ENCODE peak calls at places on chromosome 3, in four cellular contexts. One of them, this sample, is unnamed.

GRCh38 chr3:26365706-26366105 is 256.9 kb upstream of the LRRC3B start:
- DNase-seq in GM12891: no peak
- DNase-seq in K562: no peak
- DNase-seq in GM12878: no peak
- DNase-seq in this sample: no peak

GRCh38 chr3:132265488-132265887 is 51.7 kb upstream of the ACP3 start:
- DNase-seq in K562: no peak
- DNase-seq in GM12891: no peak
- DNase-seq in GM12878: no peak
- DNase-seq in this sample: no peak

GRCh38 chr3:123520656-123521055 is 64.2 kb downstream of the HACD2 start:
- DNase-seq in GM12878: no peak
- DNase-seq in GM12891: no peak
- DNase-seq in K562: no peak
- DNase-seq in this sample: no peak

GRCh38 chr3:20405731-20406130 is 219.7 kb upstream of the SGO1 start:
- DNase-seq in GM12878: no peak
- DNase-seq in K562: no peak
- DNase-seq in GM12891: no peak
- DNase-seq in this sample: no peak

GRCh38 chr3:186366206-186366605 is 4.2 kb upstream of the DGKG start:
- DNase-seq in GM12891: no peak
- DNase-seq in GM12878: no peak
- DNase-seq in K562: peak
- DNase-seq in this sample: no peak

GRCh38 chr3:153343988-153344782 is 182.2 kb downstream of the RAP2B start:
- DNase-seq in K562: peak
- DNase-seq in GM12891: no peak
- DNase-seq in GM12878: no peak
- DNase-seq in this sample: no peak

GRCh38 chr3:62415312-62415791 is 42.0 kb upstream of the FEZF2 start:
- DNase-seq in GM12878: no peak
- DNase-seq in GM12891: no peak
- DNase-seq in K562: no peak
- DNase-seq in this sample: no peak

GRCh38 chr3:19866751-19867347 is 67.2 kb downstream of the EFHB start:
- DNase-seq in GM12891: peak
- DNase-seq in GM12878: peak
- DNase-seq in K562: peak
- DNase-seq in this sample: peak

GRCh38 chr3:124587053-124587408 is 143.2 kb upstream of the UMPS start:
- DNase-seq in K562: peak
- DNase-seq in GM12891: no peak
- DNase-seq in GM12878: no peak
- DNase-seq in this sample: no peak

GRCh38 chr3:126535636-126536035 is 11.7 kb downstream of the CHST13 start:
- DNase-seq in K562: no peak
- DNase-seq in GM12891: no peak
- DNase-seq in GM12878: no peak
- DNase-seq in this sample: no peak

GRCh38 chr3:5565026-5565425 is 377.5 kb downstream of the EDEM1 start:
- DNase-seq in GM12891: no peak
- DNase-seq in GM12878: no peak
- DNase-seq in K562: peak
- DNase-seq in this sample: no peak

GRCh38 chr3:177211503-177212277 is 14.4 kb upstream of the TBL1XR1 start:
- DNase-seq in GM12878: no peak
- DNase-seq in K562: no peak
- DNase-seq in GM12891: no peak
- DNase-seq in this sample: no peak

GRCh38 chr3:177613901-177614300 is 416.6 kb upstream of the TBL1XR1 start:
- DNase-seq in K562: no peak
- DNase-seq in GM12891: no peak
- DNase-seq in GM12878: no peak
- DNase-seq in this sample: no peak

GRCh38 chr3:196175116-196175625 is 36.0 kb downstream of the ZDHHC19 start:
- DNase-seq in GM12891: no peak
- DNase-seq in K562: no peak
- DNase-seq in GM12878: no peak
- DNase-seq in this sample: no peak

GRCh38 chr3:157393076-157393475 is 43.6 kb upstream of the PTX3 start:
- DNase-seq in GM12891: no peak
- DNase-seq in GM12878: no peak
- DNase-seq in K562: no peak
- DNase-seq in this sample: no peak

GRCh38 chr3:37546876-37547275 is 314.8 kb upstream of the CTDSPL start:
- DNase-seq in GM12891: peak
- DNase-seq in GM12878: no peak
- DNase-seq in K562: peak
- DNase-seq in this sample: peak

GRCh38 chr3:148175215-148175614 is 522.5 kb upstream of the AGTR1 start:
- DNase-seq in GM12878: no peak
- DNase-seq in GM12891: no peak
- DNase-seq in K562: no peak
- DNase-seq in this sample: no peak

GRCh38 chr3:4778119-4778518 is 201.1 kb upstream of the BHLHE40 start:
- DNase-seq in GM12878: no peak
- DNase-seq in K562: no peak
- DNase-seq in GM12891: no peak
- DNase-seq in this sample: no peak

GRCh38 chr3:180382781-180383180 is 219.2 kb upstream of the TTC14 start:
- DNase-seq in GM12878: no peak
- DNase-seq in GM12891: no peak
- DNase-seq in K562: no peak
- DNase-seq in this sample: no peak

GRCh38 chr3:113063126-113063894 is 72.5 kb downstream of the GTPBP8 start:
- DNase-seq in K562: no peak
- DNase-seq in GM12891: no peak
- DNase-seq in GM12878: no peak
- DNase-seq in this sample: no peak

GRCh38 chr3:56135941-56136340 is 332.3 kb downstream of the ERC2 start:
- DNase-seq in K562: no peak
- DNase-seq in GM12891: no peak
- DNase-seq in GM12878: no peak
- DNase-seq in this sample: no peak

GRCh38 chr3:51311055-51311454 is 74.0 kb upstream of the MANF start:
- DNase-seq in GM12891: peak
- DNase-seq in GM12878: no peak
- DNase-seq in K562: peak
- DNase-seq in this sample: no peak

GRCh38 chr3:73179601-73180000 is 118.1 kb downstream of the EBLN2 start:
- DNase-seq in GM12891: no peak
- DNase-seq in K562: no peak
- DNase-seq in GM12878: no peak
- DNase-seq in this sample: no peak

GRCh38 chr3:65712156-65712555 is 326.6 kb downstream of the MAGI1 start:
- DNase-seq in GM12878: no peak
- DNase-seq in GM12891: no peak
- DNase-seq in K562: no peak
- DNase-seq in this sample: no peak

GRCh38 chr3:169390741-169391300 is 272.7 kb downstream of the MECOM start:
- DNase-seq in K562: no peak
- DNase-seq in GM12878: no peak
- DNase-seq in GM12891: no peak
- DNase-seq in this sample: no peak

GRCh38 chr3:9794400-9794799 is 1.5 kb downstream of the ARPC4 start:
- DNase-seq in GM12891: no peak
- DNase-seq in K562: no peak
- DNase-seq in GM12878: no peak
- DNase-seq in this sample: no peak

GRCh38 chr3:157119369-157119951 is 40.5 kb downstream of the CCNL1 start:
- DNase-seq in GM12878: no peak
- DNase-seq in GM12891: no peak
- DNase-seq in K562: peak
- DNase-seq in this sample: no peak

GRCh38 chr3:169759256-169759655 is 5.6 kb downstream of the TERC start:
- DNase-seq in K562: no peak
- DNase-seq in GM12891: no peak
- DNase-seq in GM12878: no peak
- DNase-seq in this sample: no peak

GRCh38 chr3:115165701-115166100 is 18.6 kb upstream of the ZBTB20 start:
- DNase-seq in GM12891: no peak
- DNase-seq in K562: no peak
- DNase-seq in GM12878: no peak
- DNase-seq in this sample: no peak

GRCh38 chr3:188468196-188468595 is 314.2 kb downstream of the LPP start:
- DNase-seq in K562: no peak
- DNase-seq in GM12878: no peak
- DNase-seq in GM12891: no peak
- DNase-seq in this sample: no peak

GRCh38 chr3:94968519-94968918 is 905.7 kb downstream of the NSUN3 start:
- DNase-seq in GM12878: no peak
- DNase-seq in K562: no peak
- DNase-seq in GM12891: no peak
- DNase-seq in this sample: no peak

GRCh38 chr3:169564883-169565282 is 98.6 kb downstream of the MECOM start:
- DNase-seq in GM12891: no peak
- DNase-seq in GM12878: no peak
- DNase-seq in K562: no peak
- DNase-seq in this sample: no peak

GRCh38 chr3:124529826-124530571 is 200.3 kb upstream of the UMPS start:
- DNase-seq in K562: no peak
- DNase-seq in GM12878: no peak
- DNase-seq in GM12891: no peak
- DNase-seq in this sample: no peak

GRCh38 chr3:133926736-133927542 is 31.3 kb upstream of the RAB6B start:
- DNase-seq in GM12878: no peak
- DNase-seq in GM12891: no peak
- DNase-seq in K562: peak
- DNase-seq in this sample: no peak

GRCh38 chr3:10281951-10282350 is 10.8 kb downstream of the GHRL start:
- DNase-seq in GM12891: no peak
- DNase-seq in GM12878: no peak
- DNase-seq in K562: no peak
- DNase-seq in this sample: no peak

GRCh38 chr3:77536038-77536775 is 496.3 kb downstream of the ROBO2 start:
- DNase-seq in GM12878: no peak
- DNase-seq in GM12891: no peak
- DNase-seq in K562: no peak
- DNase-seq in this sample: no peak

GRCh38 chr3:172084871-172085556 is 45.6 kb downstream of the FNDC3B start:
- DNase-seq in K562: no peak
- DNase-seq in GM12878: no peak
- DNase-seq in GM12891: no peak
- DNase-seq in this sample: no peak
- TF ChIP-seq SPI1 in K562: no peak
- TF ChIP-seq SPI1 in GM12878: no peak
- TF ChIP-seq SPI1 in GM12891: no peak
- TF ChIP-seq SPI1 in this sample: no peak

GRCh38 chr3:70298385-70298784 is 14.1 kb downstream of the MDFIC2 start:
- DNase-seq in K562: no peak
- DNase-seq in GM12878: no peak
- DNase-seq in GM12891: no peak
- DNase-seq in this sample: no peak
- TF ChIP-seq SPI1 in K562: no peak
- TF ChIP-seq SPI1 in GM12878: no peak
- TF ChIP-seq SPI1 in GM12891: no peak
- TF ChIP-seq SPI1 in this sample: no peak

DNA sequence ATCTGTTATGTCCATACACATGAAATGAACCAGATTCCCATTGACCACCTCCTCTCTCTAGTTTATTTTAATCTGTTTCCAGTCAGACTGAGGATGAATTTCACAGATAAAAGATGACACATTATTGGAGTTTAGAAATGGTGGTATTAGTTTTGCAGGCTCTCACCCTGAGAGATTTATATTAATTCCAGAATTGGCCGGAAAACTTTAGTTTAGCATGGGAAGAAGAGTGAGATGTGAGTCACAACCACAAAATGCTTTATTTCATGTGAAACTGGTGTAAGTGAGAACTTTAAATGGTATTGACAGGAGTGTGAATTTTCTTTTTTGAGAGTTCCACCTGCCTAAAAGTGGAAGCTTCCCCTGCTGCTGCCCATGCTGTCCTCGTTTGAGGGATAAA is 65.2 kb upstream of the EPHA3 start:
- DNase-seq in K562: no peak
- DNase-seq in GM12878: no peak
- DNase-seq in GM12891: no peak
- DNase-seq in this sample: no peak
- TF ChIP-seq SPI1 in K562: no peak
- TF ChIP-seq SPI1 in GM12878: no peak
- TF ChIP-seq SPI1 in GM12891: no peak
- TF ChIP-seq SPI1 in this sample: no peak

DNA sequence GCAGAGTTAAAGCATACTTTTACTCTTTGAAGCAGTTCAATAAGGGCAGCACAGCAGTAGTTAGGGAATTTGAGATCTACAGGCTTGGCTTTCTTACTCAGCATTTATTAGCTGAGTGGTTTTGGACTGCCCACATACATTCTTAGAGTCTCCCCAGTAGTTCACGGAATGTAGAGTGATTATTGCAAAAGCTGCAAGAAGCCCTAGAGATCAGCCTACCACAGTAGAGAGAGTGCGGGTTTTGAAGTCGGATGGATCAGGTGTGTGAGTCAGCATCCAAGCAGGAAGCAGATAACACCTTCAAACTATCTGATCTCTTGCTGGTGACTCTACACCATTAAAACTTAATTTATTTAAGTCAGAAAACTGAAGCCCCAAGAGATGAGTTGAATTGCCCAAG is 171.9 kb downstream of the SYNPR start:
- DNase-seq in K562: no peak
- DNase-seq in GM12891: no peak
- DNase-seq in GM12878: no peak
- DNase-seq in this sample: no peak
- TF ChIP-seq SPI1 in K562: no peak
- TF ChIP-seq SPI1 in GM12891: no peak
- TF ChIP-seq SPI1 in GM12878: no peak
- TF ChIP-seq SPI1 in this sample: no peak

This sample was measured in HL-60.